ENCODE peak calls at places on chromosomes 4 and X, in seven cellular contexts. M is A549; F is fibroblast of lung; I is left ventricle myocardium inferior; U is CD4-positive, alpha-beta memory T cell; P is lower lobe of right lung; Z is PC-3. V is an unnamed sample.

GRCh38 chr4:182869697-182870096 is 47.5 kb downstream of the DCTD start:
- DNase-seq in M (no peak), F (no peak), I (no peak), U (no peak), P (no peak), Z (no peak), V (peak; percentile 11)

GRCh38 chr4:141826260-141826659 is 189.9 kb downstream of the IL15 start:
- DNase-seq in M (no peak), F (no peak), I (no peak), U (no peak), P (no peak), Z (no peak), V (no peak)

GRCh38 chrX:18146954-18147353 is 73.7 kb downstream of the BEND2 start:
- DNase-seq in M (no peak), F (peak; percentile 17), I (no peak), U (peak; percentile 0), P (no peak), Z (peak; percentile 53), V (no peak)

GRCh38 chrX:147573266-147573665 is 338.5 kb upstream of the FMR1 start:
- DNase-seq in M (no peak), F (no peak), I (no peak), U (no peak), P (no peak), Z (no peak), V (no peak)

GRCh38 chr4:79682801-79683217 is 274.8 kb upstream of the GK2 start:
- DNase-seq in M (no peak), F (peak; percentile 43), I (peak; percentile 24), U (no peak), P (no peak), Z (no peak), V (no peak)

GRCh38 chr4:113837397-113837796 is 75.9 kb upstream of the CAMK2D start:
- DNase-seq in M (peak; percentile 0), F (peak; percentile 93), I (no peak), U (no peak), P (no peak), Z (peak; percentile 70), V (no peak)

GRCh38 chrX:135384161-135384836 is 37.4 kb upstream of the SMIM10L2A start:
- DNase-seq in M (no peak), F (no peak), I (no peak), U (peak; percentile 73), P (no peak), Z (no peak), V (no peak)

GRCh38 chr4:184165291-184165690 is 52.4 kb downstream of the ENPP6 start:
- DNase-seq in M (no peak), F (no peak), I (no peak), U (no peak), P (no peak), Z (peak; percentile 40), V (no peak)

GRCh38 chr4:39464886-39465501 is 6.1 kb downstream of the LIAS start:
- DNase-seq in M (peak; percentile 62), F (peak; percentile 86), I (no peak), U (no peak), P (no peak), Z (peak; percentile 32), V (no peak)

GRCh38 chr4:117560329-117560728 is 474.0 kb upstream of the NDST3 start:
- DNase-seq in M (no peak), F (peak; percentile 53), I (no peak), U (no peak), P (no peak), Z (peak; percentile 50), V (no peak)

GRCh38 chr4:24965627-24966026 is 52.8 kb upstream of the CCDC149 start:
- DNase-seq in M (no peak), F (peak; percentile 4), I (no peak), U (no peak), P (no peak), Z (no peak), V (no peak)

GRCh38 chr4:159498371-159499115 is 395.7 kb downstream of the RAPGEF2 start:
- DNase-seq in M (no peak), F (no peak), I (no peak), U (no peak), P (no peak), Z (no peak), V (no peak)

GRCh38 chr4:185792384-185793146 is 19.4 kb downstream of the SORBS2 start:
- DNase-seq in M (no peak), F (peak; percentile 87), I (no peak), U (no peak), P (no peak), Z (peak; percentile 85), V (no peak)

GRCh38 chr4:76600447-76600846 is 165.4 kb downstream of the SHROOM3 start:
- DNase-seq in M (no peak), F (no peak), I (no peak), U (no peak), P (no peak), Z (no peak), V (peak; percentile 49)
- H3K4me1 ChIP-seq in M (no peaks in the 10 kb centered on the region), F (peaks cover 4% of the 10 kb centered on the region), I (peaks cover 60% of the 10 kb centered on the region), U (no peaks in the 10 kb centered on the region), P (peaks cover 39% of the 10 kb centered on the region), Z (no peaks in the 10 kb centered on the region), V (peaks cover 15% of the 10 kb centered on the region)

GRCh38 chr4:74365761-74366160 is 816 bp downstream of the EREG start:
- DNase-seq in M (no peak), F (peak; percentile 62), I (no peak), U (no peak), P (no peak), Z (no peak), V (peak; percentile 32)

GRCh38 chr4:74369860-74370259 is 4.9 kb downstream of the EREG start:
- DNase-seq in M (no peak), F (no peak), I (no peak), U (no peak), P (no peak), Z (no peak), V (no peak)

GRCh38 chr4:74364649-74365491 is at the start of gene EREG:
- DNase-seq in M (peak; percentile 33), F (peak; percentile 84), I (no peak), U (no peak), P (peak; percentile 63), Z (no peak), V (no peak)

GRCh38 chr4:74367656-74368055 is 2.7 kb downstream of the EREG start:
- DNase-seq in M (no peak), F (no peak), I (no peak), U (no peak), P (no peak), Z (peak; percentile 69), V (no peak)

GRCh38 chr4:74366367-74366891 is 1.5 kb downstream of the EREG start:
- DNase-seq in M (no peak), F (peak; percentile 41), I (no peak), U (no peak), P (no peak), Z (no peak), V (no peak)
- H3K4me3 ChIP-seq in M (peak overlapping the region; percentile 69), F (no peak overlapping the region), I (no peak overlapping the region), U (no peak overlapping the region), P (no peak overlapping the region), Z (no peak overlapping the region), V (no peak overlapping the region)

DNA sequence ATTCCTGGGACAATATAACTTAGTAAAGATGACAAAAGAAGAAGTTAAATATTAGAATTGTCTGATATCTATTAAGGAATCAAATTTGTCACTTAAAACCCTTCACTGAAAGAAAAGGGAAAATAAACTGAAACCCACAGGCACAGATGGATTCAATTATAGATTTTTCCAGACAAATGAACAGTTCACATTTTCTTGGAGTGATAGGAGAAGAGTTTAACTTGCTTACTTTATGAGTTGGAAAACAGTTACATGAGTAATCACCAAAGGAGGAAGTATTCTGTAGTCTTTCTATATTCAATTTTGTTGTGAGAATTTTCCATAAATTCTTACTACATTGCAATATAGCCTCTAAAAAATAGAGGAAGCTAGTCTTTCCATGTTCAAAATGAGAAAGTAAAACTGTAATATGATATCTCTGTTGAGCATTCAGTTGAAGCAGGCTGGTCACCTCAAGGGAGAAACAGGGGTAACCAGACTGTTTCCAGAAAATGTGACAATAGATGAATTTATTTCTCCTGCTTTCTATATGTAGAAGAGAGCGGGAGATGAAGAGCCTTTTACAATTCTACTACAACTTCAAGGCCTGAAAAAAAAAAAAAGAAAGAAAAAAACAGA is 330.3 kb upstream of the EPHA5 start:
- DNase-seq in M (no peak), F (no peak), I (no peak), U (no peak), P (no peak), Z (peak; percentile 35), V (no peak)
- H3K4me1 ChIP-seq in M (no peaks in the 10 kb centered on the region), F (no peaks in the 10 kb centered on the region), I (no peaks in the 10 kb centered on the region), U (no peaks in the 10 kb centered on the region), P (no peaks in the 10 kb centered on the region), Z (peaks cover 4% of the 10 kb centered on the region), V (no peaks in the 10 kb centered on the region)

GRCh38 chr4:87073187-87073569 is 138.4 kb downstream of the AFF1 start:
- DNase-seq in M (no peak), F (no peak), I (no peak), U (no peak), P (no peak), Z (no peak), V (no peak)
- H3K4me3 ChIP-seq in M (no peak overlapping the region), F (peak overlapping the region; percentile 5), I (peak overlapping the region; percentile 40), U (no peak overlapping the region), P (no peak overlapping the region), Z (peak overlapping the region; percentile 36), V (no peak overlapping the region)

GRCh38 chrX:30593435-30594200 is 16.1 kb upstream of the TASL start:
- DNase-seq in M (no peak), F (no peak), I (no peak), U (no peak), P (no peak), Z (peak; percentile 51), V (peak; percentile 36)

GRCh38 chrX:30586516-30586915 is 8.9 kb upstream of the TASL start:
- DNase-seq in M (no peak), F (no peak), I (no peak), U (no peak), P (no peak), Z (no peak), V (no peak)

GRCh38 chrX:30592846-30593245 is 15.3 kb upstream of the TASL start:
- DNase-seq in M (no peak), F (no peak), I (no peak), U (no peak), P (no peak), Z (no peak), V (no peak)

GRCh38 chrX:30590368-30590767 is 12.8 kb upstream of the TASL start:
- DNase-seq in M (no peak), F (no peak), I (no peak), U (no peak), P (no peak), Z (no peak), V (no peak)

DNA sequence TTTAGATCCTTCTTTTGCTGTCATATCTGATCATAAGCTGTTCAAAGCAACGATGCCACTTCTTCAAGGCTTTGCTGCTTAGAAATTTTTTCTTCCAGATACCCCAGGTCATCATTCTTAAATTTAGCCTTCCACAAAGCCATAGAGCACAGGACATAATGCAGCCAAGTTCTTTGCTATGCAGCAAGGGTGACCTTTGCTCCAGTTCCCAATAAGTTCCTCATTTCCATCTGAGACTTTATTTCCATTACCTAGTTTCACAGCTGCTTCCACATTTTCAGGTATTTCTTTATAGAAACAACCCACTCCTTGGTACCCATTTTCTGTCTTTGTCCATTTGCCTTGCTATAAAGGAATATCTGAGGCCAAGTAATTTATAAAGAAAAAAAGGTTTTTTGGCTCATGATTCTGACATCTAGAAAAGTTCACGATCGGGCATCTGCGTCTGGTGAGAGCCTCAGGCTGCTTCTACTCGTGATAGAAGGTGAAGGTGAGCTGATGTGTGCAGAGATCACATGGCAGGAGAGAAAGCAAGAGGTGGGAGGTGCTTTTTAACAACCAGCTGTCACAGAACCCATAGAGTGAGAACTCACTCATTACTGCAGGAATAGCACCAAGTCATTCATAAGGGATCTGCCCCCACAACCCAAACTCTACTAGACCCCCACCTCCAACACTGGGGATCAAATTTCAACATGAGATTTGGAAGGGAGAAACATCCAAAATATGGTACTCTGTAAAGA is 11.8 kb upstream of the TASL start:
- DNase-seq in M (no peak), F (no peak), I (no peak), U (no peak), P (no peak), Z (no peak), V (no peak)
- H3K4me1 ChIP-seq in M (no peaks in the 10 kb centered on the region), F (no peaks in the 10 kb centered on the region), I (no peaks in the 10 kb centered on the region), U (no peaks in the 10 kb centered on the region), P (no peaks in the 10 kb centered on the region), Z (peaks cover 17% of the 10 kb centered on the region), V (no peaks in the 10 kb centered on the region)